ENCODE peak calls at places on chromosomes 12 and 14, in nine cellular contexts. N is esophagus squamous epithelium; P is body of pancreas; Z is aorta; I is effector memory CD4-positive, alpha-beta T cell; T is heart left ventricle; C is cardiac muscle cell; A is CD4-positive, CD25-positive, alpha-beta regulatory T cell; W is AG04450. U is an unnamed sample.

GRCh38 chr12:50057000-50057841 is at the start of gene ASIC1:
- DNase-seq in N (no peak), P (peak; percentile 62), Z (peak; percentile 90), I (no peak), T (peak; percentile 85), C (peak; percentile 81), A (peak; percentile 38), W (no peak), U (peak; percentile 21)

GRCh38 chr12:113135178-113136127 is at the start of gene RASAL1:
- DNase-seq in N (no peak), P (peak; percentile 64), Z (peak; percentile 75), I (peak; percentile 54), T (no peak), C (no peak), A (peak; percentile 68), W (no peak), U (peak; percentile 51)

GRCh38 chr12:93939641-93940040 is 208.7 kb upstream of the PLXNC1 start:
- DNase-seq in N (no peak), P (no peak), Z (no peak), I (no peak), T (no peak), C (no peak), A (no peak), W (no peak), U (no peak)

GRCh38 chr12:86671001-86671400 is 414.8 kb upstream of the MGAT4C start:
- DNase-seq in N (no peak), P (no peak), Z (no peak), I (no peak), T (no peak), C (no peak), A (no peak), W (no peak), U (no peak)

GRCh38 chr14:104292084-104292970 is 153.9 kb downstream of the KIF26A start:
- DNase-seq in N (no peak), P (no peak), Z (peak; percentile 51), I (no peak), T (peak; percentile 46), C (no peak), A (no peak), W (no peak), U (no peak)

GRCh38 chr12:121214855-121215745 is 5.2 kb downstream of the P2RX4 start:
- DNase-seq in N (no peak), P (peak; percentile 59), Z (no peak), I (no peak), T (no peak), C (peak; percentile 85), A (no peak), W (peak; percentile 75), U (no peak)

GRCh38 chr14:72401632-72402428 is 469.6 kb downstream of the RGS6 start:
- DNase-seq in N (no peak), P (no peak), Z (no peak), I (peak; percentile 10), T (no peak), C (no peak), A (peak; percentile 10), W (no peak), U (no peak)

GRCh38 chr12:121189061-121189886 is 20.7 kb upstream of the P2RX4 start:
- DNase-seq in N (no peak), P (no peak), Z (no peak), I (no peak), T (no peak), C (no peak), A (no peak), W (no peak), U (no peak)

GRCh38 chr14:64544607-64545312 is 4.2 kb downstream of the HSPA2 start:
- DNase-seq in N (no peak), P (no peak), Z (no peak), I (no peak), T (no peak), C (no peak), A (no peak), W (no peak), U (no peak)

GRCh38 chr12:52741378-52742195 is 35.6 kb downstream of the KRT76 start:
- DNase-seq in N (no peak), P (peak; percentile 69), Z (no peak), I (peak; percentile 8), T (no peak), C (peak; percentile 73), A (peak; percentile 39), W (no peak), U (no peak)

GRCh38 chr14:100155049-100155621 is 4.3 kb downstream of the DEGS2 start:
- DNase-seq in N (no peak), P (no peak), Z (peak; percentile 68), I (no peak), T (no peak), C (peak; percentile 25), A (no peak), W (no peak), U (no peak)

GRCh38 chr14:93320489-93320888 is 12.3 kb downstream of the BTBD7 start:
- DNase-seq in N (no peak), P (no peak), Z (no peak), I (no peak), T (no peak), C (peak; percentile 25), A (no peak), W (no peak), U (no peak)

GRCh38 chr14:35369701-35370191 is 34.8 kb downstream of the NFKBIA start:
- DNase-seq in N (no peak), P (no peak), Z (peak; percentile 73), I (no peak), T (no peak), C (no peak), A (peak; percentile 5), W (no peak), U (no peak)

GRCh38 chr14:30623412-30624131 is 1.5 kb downstream of the SCFD1 start:
- DNase-seq in N (no peak), P (no peak), Z (no peak), I (no peak), T (no peak), C (no peak), A (no peak), W (no peak), U (no peak)

DNA sequence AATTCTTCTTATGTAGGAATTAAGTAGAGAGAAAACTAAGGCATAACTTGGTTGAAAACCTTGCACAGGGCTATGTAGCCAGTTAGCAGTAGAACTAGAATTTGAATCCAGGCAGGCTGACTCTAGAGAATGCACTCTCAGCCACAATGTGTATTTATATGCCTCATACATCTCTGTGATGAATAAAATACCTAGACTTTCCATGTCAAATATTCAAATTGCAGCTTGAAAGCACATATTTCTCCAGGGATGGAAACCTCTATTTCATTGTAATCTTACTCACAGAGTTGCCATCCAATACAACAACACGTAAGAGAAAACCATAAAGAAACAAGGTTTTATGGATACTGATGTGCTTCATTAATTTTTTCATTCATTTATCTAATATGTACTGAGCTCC is 256.0 kb upstream of the FLRT2 start:
- DNase-seq in N (no peak), P (no peak), Z (no peak), I (no peak), T (no peak), C (no peak), A (no peak), W (no peak), U (no peak)
- H3K9me3 ChIP-seq in N (no peaks in the 10 kb centered on the region), P (no peaks in the 10 kb centered on the region), Z (no peaks in the 10 kb centered on the region), I (no peaks in the 10 kb centered on the region), T (no peaks in the 10 kb centered on the region), C (no peaks in the 10 kb centered on the region), A (no peaks in the 10 kb centered on the region), W (no peaks in the 10 kb centered on the region), U (no peaks in the 10 kb centered on the region)

GRCh38 chr12:34399631-34400422 is 377.5 kb downstream of the ALG10 start:
- DNase-seq in N (no peak), P (peak; percentile 7), Z (peak; percentile 46), I (no peak), T (peak; percentile 23), C (no peak), A (no peak), W (no peak), U (no peak)
- H3K9me3 ChIP-seq in N (peaks cover 92% of the 10 kb centered on the region), P (no peaks in the 10 kb centered on the region), Z (peaks cover 3% of the 10 kb centered on the region), I (peaks cover 20% of the 10 kb centered on the region), T (no peaks in the 10 kb centered on the region), C (no peaks in the 10 kb centered on the region), A (peaks cover 99% of the 10 kb centered on the region), W (peaks cover 100% of the 10 kb centered on the region), U (peaks cover 4% of the 10 kb centered on the region)

GRCh38 chr14:60509438-60510253 is 700 bp downstream of the SIX6 start:
- DNase-seq in N (no peak), P (no peak), Z (no peak), I (no peak), T (no peak), C (no peak), A (no peak), W (no peak), U (no peak)
- H3K9me3 ChIP-seq in N (no peaks in the 10 kb centered on the region), P (no peaks in the 10 kb centered on the region), Z (peaks cover 1% of the 10 kb centered on the region), I (no peaks in the 10 kb centered on the region), T (no peaks in the 10 kb centered on the region), C (no peaks in the 10 kb centered on the region), A (no peaks in the 10 kb centered on the region), W (peaks cover 18% of the 10 kb centered on the region), U (no peaks in the 10 kb centered on the region)

GRCh38 chr12:11431486-11431885 is 36.1 kb upstream of the PRB2 start:
- DNase-seq in N (no peak), P (no peak), Z (no peak), I (no peak), T (no peak), C (no peak), A (no peak), W (no peak), U (no peak)

GRCh38 chr12:11437966-11438365 is 42.6 kb upstream of the PRB2 start:
- DNase-seq in N (no peak), P (no peak), Z (no peak), I (no peak), T (no peak), C (no peak), A (no peak), W (no peak), U (no peak)

GRCh38 chr12:11433664-11434063 is 38.3 kb upstream of the PRB2 start:
- DNase-seq in N (no peak), P (no peak), Z (no peak), I (no peak), T (no peak), C (no peak), A (no peak), W (no peak), U (no peak)
- H3K9me3 ChIP-seq in N (no peaks in the 10 kb centered on the region), P (no peaks in the 10 kb centered on the region), Z (no peaks in the 10 kb centered on the region), I (no peaks in the 10 kb centered on the region), T (no peaks in the 10 kb centered on the region), C (no peaks in the 10 kb centered on the region), A (no peaks in the 10 kb centered on the region), W (no peaks in the 10 kb centered on the region), U (no peaks in the 10 kb centered on the region)